ENCODE peak calls at places on chromosomes 5 and 9, in six cellular contexts. F is choroid plexus epithelial cell; R is lower leg skin; T is psoas muscle; I is CD4-positive, alpha-beta memory T cell; J is iPS DF 6.9. X is an unnamed sample.

GRCh38 chr5:14464101-14464500 is 117.5 kb upstream of the OTULINL start:
- DNase-seq in F (peak; percentile 40), R (no peak), T (no peak), I (no peak), J (no peak), X (no peak)

GRCh38 chr5:7916171-7916804 is 47.3 kb downstream of the MTRR start:
- DNase-seq in F (no peak), R (no peak), T (no peak), I (no peak), J (no peak), X (peak; percentile 44)

GRCh38 chr9:14438232-14438966 is 124.5 kb upstream of the NFIB start:
- DNase-seq in F (no peak), R (no peak), T (no peak), I (no peak), J (no peak), X (no peak)

GRCh38 chr5:114053377-114053776 is 308.5 kb upstream of the KCNN2 start:
- DNase-seq in F (no peak), R (no peak), T (no peak), I (no peak), J (no peak), X (no peak)

GRCh38 chr9:21801683-21802417 is 586 bp upstream of the MTAP start:
- DNase-seq in F (peak; percentile 91), R (peak; percentile 73), T (peak; percentile 86), I (no peak), J (no peak), X (no peak)

GRCh38 chr5:123122273-123122672 is 33.2 kb downstream of the PRDM6 start:
- DNase-seq in F (no peak), R (no peak), T (no peak), I (no peak), J (no peak), X (no peak)

GRCh38 chr5:422323-423232 is 20.4 kb upstream of the EXOC3 start:
- DNase-seq in F (no peak), R (no peak), T (peak; percentile 39), I (no peak), J (no peak), X (no peak)

GRCh38 chr5:149317281-149318048 is 27.8 kb upstream of the GRPEL2 start:
- DNase-seq in F (peak; percentile 73), R (no peak), T (no peak), I (peak; percentile 53), J (no peak), X (no peak)

GRCh38 chr9:132846918-132847515 is 31.1 kb downstream of the AK8 start:
- DNase-seq in F (no peak), R (no peak), T (peak; percentile 33), I (no peak), J (no peak), X (no peak)

GRCh38 chr5:66757219-66757833 is 161.1 kb downstream of the MAST4 start:
- DNase-seq in F (peak; percentile 83), R (peak; percentile 35), T (no peak), I (peak; percentile 11), J (no peak), X (peak; percentile 17)

GRCh38 chr9:30713279-30713678 is 1671.2 kb upstream of the ACO1 start:
- DNase-seq in F (no peak), R (no peak), T (no peak), I (no peak), J (no peak), X (no peak)

GRCh38 chr9:97365634-97366033 is 46.3 kb upstream of the TDRD7 start:
- DNase-seq in F (no peak), R (no peak), T (no peak), I (no peak), J (no peak), X (no peak)

GRCh38 chr5:138444774-138445546 is 6.1 kb downstream of the REEP2 start:
- DNase-seq in F (no peak), R (no peak), T (no peak), I (no peak), J (no peak), X (no peak)

GRCh38 chr5:107597803-107598202 is 72.9 kb downstream of the EFNA5 start:
- DNase-seq in F (no peak), R (no peak), T (no peak), I (no peak), J (no peak), X (no peak)

GRCh38 chr5:90514520-90514919 is 14.9 kb downstream of the LYSMD3 start:
- DNase-seq in F (no peak), R (no peak), T (no peak), I (no peak), J (no peak), X (no peak)

GRCh38 chr5:73459366-73459765 is 10.8 kb upstream of the FOXD1 start:
- DNase-seq in F (peak; percentile 30), R (no peak), T (no peak), I (no peak), J (no peak), X (no peak)

GRCh38 chr5:180860273-180860886 is 696 bp downstream of the ZFP62 start:
- DNase-seq in F (peak; percentile 14), R (peak; percentile 25), T (no peak), I (peak; percentile 79), J (peak; percentile 31), X (no peak)

GRCh38 chr9:21415492-21416267 is 6.8 kb downstream of the IFNA8 start:
- DNase-seq in F (no peak), R (no peak), T (no peak), I (no peak), J (no peak), X (no peak)

GRCh38 chr5:101942321-101942882 is 353.7 kb downstream of the SLCO4C1 start:
- DNase-seq in F (peak; percentile 26), R (no peak), T (no peak), I (no peak), J (peak; percentile 18), X (no peak)

GRCh38 chr5:79961731-79962579 is 29.1 kb downstream of the MTX3 start:
- DNase-seq in F (no peak), R (no peak), T (no peak), I (no peak), J (no peak), X (no peak)

GRCh38 chr5:160054831-160055230 is 45.9 kb downstream of the TTC1 start:
- DNase-seq in F (peak; percentile 45), R (no peak), T (no peak), I (no peak), J (no peak), X (no peak)

GRCh38 chr5:53403291-53403690 is 77.1 kb upstream of the FST start:
- DNase-seq in F (no peak), R (no peak), T (no peak), I (no peak), J (no peak), X (no peak)

GRCh38 chr5:72065751-72066255 is 41.5 kb upstream of the MAP1B start:
- DNase-seq in F (peak; percentile 75), R (no peak), T (no peak), I (no peak), J (no peak), X (peak; percentile 10)

GRCh38 chr9:120324996-120325642 is 254.8 kb downstream of the CDK5RAP2 start:
- DNase-seq in F (no peak), R (no peak), T (no peak), I (no peak), J (peak; percentile 41), X (no peak)

GRCh38 chr9:133734600-133735414 is 3.3 kb downstream of the SARDH start:
- DNase-seq in F (no peak), R (no peak), T (no peak), I (no peak), J (no peak), X (no peak)

GRCh38 chr5:146283344-146283761 is 55.3 kb upstream of the POU4F3 start:
- DNase-seq in F (peak; percentile 93), R (no peak), T (no peak), I (no peak), J (no peak), X (peak; percentile 92)

DNA sequence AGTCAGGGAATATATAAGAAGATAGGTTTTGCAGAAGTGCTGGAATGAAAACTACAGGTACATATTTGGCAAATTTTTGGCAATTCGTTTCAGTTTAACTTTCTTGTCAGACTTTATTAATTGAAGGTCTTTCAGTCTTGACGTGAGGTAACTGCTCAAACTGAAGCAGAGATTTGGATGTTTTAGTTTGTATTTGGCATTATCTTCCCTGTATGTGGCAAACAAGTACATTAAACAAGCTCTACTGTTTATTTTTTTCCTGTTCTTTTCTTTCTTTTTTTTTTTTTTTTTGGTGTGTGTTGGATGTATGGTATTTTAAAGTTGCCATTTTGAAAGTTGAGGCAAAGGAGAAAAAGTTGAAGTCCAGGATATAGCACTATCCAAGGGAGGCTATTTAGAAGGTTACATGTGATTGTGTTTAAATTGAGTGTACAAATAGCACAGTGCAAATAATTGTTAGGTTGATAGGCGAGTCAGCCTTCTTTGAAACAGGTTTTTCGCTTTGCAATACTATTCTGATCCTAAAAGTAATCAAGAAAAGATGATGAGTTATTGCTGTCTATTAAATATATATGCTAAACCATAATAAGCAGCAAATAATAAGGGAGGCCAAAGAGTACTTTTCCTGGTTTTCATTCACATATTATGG is 2.2 kb downstream of the PBX3 start:
- DNase-seq in F (no peak), R (no peak), T (no peak), I (no peak), J (no peak), X (no peak)
- H3K4me3 ChIP-seq in F (peak overlapping the region; percentile 87), R (no peak overlapping the region), T (peak overlapping the region; percentile 87), I (no peak overlapping the region), J (no peak overlapping the region), X (peak overlapping the region; percentile 10)

GRCh38 chr9:126366366-126367011 is 39.9 kb downstream of the MVB12B start:
- DNase-seq in F (no peak), R (no peak), T (no peak), I (no peak), J (no peak), X (no peak)
- H3K4me3 ChIP-seq in F (no peak overlapping the region), R (no peak overlapping the region), T (no peak overlapping the region), I (no peak overlapping the region), J (no peak overlapping the region), X (no peak overlapping the region)

DNA sequence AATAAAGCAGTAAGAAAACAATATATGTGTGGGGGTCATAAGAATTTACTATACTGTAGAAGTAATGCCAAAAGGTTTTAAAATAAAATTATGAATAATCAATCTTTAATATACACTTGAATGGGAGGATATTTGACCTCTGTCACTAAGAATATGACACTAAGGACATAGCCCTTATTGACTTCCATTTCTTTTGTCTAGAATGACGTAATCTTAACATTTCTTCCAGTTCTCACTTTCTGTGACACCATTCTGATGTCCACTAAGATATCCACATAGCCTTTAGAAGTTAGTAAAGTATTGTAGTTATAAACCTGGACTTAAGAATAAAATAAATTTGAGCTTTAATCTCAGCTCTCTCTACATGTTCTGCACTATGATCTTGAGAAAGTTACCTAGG is 1050.7 kb downstream of the TLE4 start:
- DNase-seq in F (no peak), R (no peak), T (no peak), I (no peak), J (no peak), X (no peak)
- H3K4me3 ChIP-seq in F (no peak overlapping the region), R (no peak overlapping the region), T (no peak overlapping the region), I (no peak overlapping the region), J (no peak overlapping the region), X (no peak overlapping the region)

GRCh38 chr5:98308231-98308630 is 465.2 kb upstream of the RGMB start:
- DNase-seq in F (no peak), R (no peak), T (no peak), I (no peak), J (no peak), X (no peak)

GRCh38 chr5:98314262-98314661 is 459.2 kb upstream of the RGMB start:
- DNase-seq in F (peak; percentile 85), R (no peak), T (no peak), I (no peak), J (no peak), X (peak; percentile 76)

GRCh38 chr5:98308960-98309359 is 464.5 kb upstream of the RGMB start:
- DNase-seq in F (peak; percentile 26), R (no peak), T (no peak), I (no peak), J (no peak), X (no peak)

GRCh38 chr5:98307811-98308210 is 465.7 kb upstream of the RGMB start:
- DNase-seq in F (peak; percentile 60), R (no peak), T (no peak), I (no peak), J (no peak), X (peak; percentile 69)

GRCh38 chr5:98309785-98310566 is 463.5 kb upstream of the RGMB start:
- DNase-seq in F (peak; percentile 88), R (no peak), T (no peak), I (no peak), J (peak; percentile 39), X (peak; percentile 99)
- H3K4me3 ChIP-seq in F (peak overlapping the region; percentile 41), R (no peak overlapping the region), T (no peak overlapping the region), I (no peak overlapping the region), J (no peak overlapping the region), X (peak overlapping the region; percentile 33)

X was measured in skeletal muscle cell.